ENCODE peak calls at places on chromosome X, in six cellular contexts. D is heart left ventricle, L is fibroblast of the aortic adventitia, Z is A549, P is adrenal gland, T is pancreas. X is an unnamed sample.

GRCh38 chrX:29308726-29309125 is 721.5 kb downstream of the IL1RAPL1 start:
- DNase-seq in T (no peak), P (no peak), Z (no peak), L (no peak), D (no peak), X (no peak)

GRCh38 chrX:57138674-57139073 is 1.5 kb upstream of the SPIN2A start:
- DNase-seq in Z (no peak), D (no peak), T (no peak), P (no peak), L (no peak), X (no peak)

GRCh38 chrX:72347366-72347765 is 41.7 kb upstream of the CITED1 start:
- DNase-seq in T (no peak), P (no peak), D (no peak), L (peak), Z (no peak), X (no peak)

GRCh38 chrX:121579016-121579760 is 531.8 kb downstream of the GLUD2 start:
- DNase-seq in L (peak), P (peak), Z (peak), D (no peak), T (peak), X (peak)

GRCh38 chrX:130704053-130705038 is 198.7 kb downstream of the ENOX2 start:
- DNase-seq in T (no peak), P (no peak), D (no peak), L (peak), Z (peak), X (peak)

GRCh38 chrX:43846558-43846957 is 35.7 kb downstream of the MAOB start:
- DNase-seq in P (no peak), L (no peak), T (no peak), D (no peak), Z (no peak), X (no peak)

GRCh38 chrX:84362184-84362838 is 139.9 kb downstream of the HDX start:
- DNase-seq in D (no peak), T (no peak), L (peak), Z (no peak), P (no peak), X (no peak)

GRCh38 chrX:74431807-74432206 is 10.5 kb downstream of the SLC16A2 start:
- DNase-seq in P (no peak), Z (no peak), T (no peak), L (no peak), D (no peak), X (peak)

GRCh38 chrX:108091878-108092291 is 307 bp downstream of the ATG4A start:
- DNase-seq in D (no peak), P (no peak), L (peak), T (no peak), Z (peak), X (no peak)

GRCh38 chrX:13791559-13791958 is 25.3 kb downstream of the GPM6B start:
- DNase-seq in P (no peak), T (no peak), D (no peak), L (no peak), Z (no peak), X (no peak)

GRCh38 chrX:137428777-137429564 is 137.0 kb upstream of the ZIC3 start:
- DNase-seq in Z (no peak), D (no peak), P (no peak), L (no peak), T (no peak), X (no peak)

GRCh38 chrX:95907081-95907480 is 777.6 kb upstream of the DIAPH2 start:
- DNase-seq in P (no peak), T (no peak), Z (no peak), D (no peak), L (no peak), X (no peak)

GRCh38 chrX:132435222-132435621 is 53.6 kb downstream of the MBNL3 start:
- DNase-seq in T (no peak), P (no peak), D (no peak), L (peak), Z (no peak), X (no peak)

GRCh38 chrX:155767101-155767878 is 113.9 kb upstream of the VAMP7 start:
- DNase-seq in P (peak), T (no peak), L (peak), D (peak), Z (peak), X (peak)

GRCh38 chrX:63470506-63470905 is 119.4 kb upstream of the SPIN4 start:
- DNase-seq in D (no peak), P (no peak), T (no peak), L (no peak), Z (no peak), X (no peak)

GRCh38 chrX:152635941-152636340 is 1.8 kb upstream of the GABRQ start:
- DNase-seq in Z (peak), P (peak), L (peak), T (peak), D (no peak), X (peak)

GRCh38 chrX:94977562-94977961 is 1303.6 kb downstream of the FAM133A start:
- DNase-seq in P (no peak), D (no peak), L (no peak), T (no peak), Z (no peak), X (no peak)

GRCh38 chrX:20594985-20595384 is 328.3 kb upstream of the RPS6KA3 start:
- DNase-seq in D (no peak), Z (peak), P (no peak), T (no peak), L (peak), X (no peak)

GRCh38 chrX:32480019-32480418 is 731.3 kb downstream of the DMD start:
- DNase-seq in T (no peak), D (no peak), Z (no peak), L (no peak), P (no peak), X (no peak)

GRCh38 chrX:32489125-32489524 is 722.2 kb downstream of the DMD start:
- DNase-seq in T (no peak), D (no peak), P (no peak), L (no peak), Z (no peak), X (no peak)

GRCh38 chrX:32483534-32484136 is 727.7 kb downstream of the DMD start:
- DNase-seq in P (no peak), Z (no peak), T (no peak), D (no peak), L (no peak), X (no peak)
- TF ChIP-seq CTCF in P (peak), Z (no peak), T (no peak), D (peak), L (no peak), X (peak)

GRCh38 chrX:151505796-151506195 is 57.7 kb upstream of the PASD1 start:
- DNase-seq in T (no peak), L (peak), P (peak), D (peak), Z (peak), X (peak)
- TF ChIP-seq CTCF in T (no peak), L (peak), P (peak), D (peak), Z (peak), X (peak)

GRCh38 chrX:2913118-2913517 is 16.0 kb downstream of the ARSD start:
- DNase-seq in L (no peak), P (no peak), Z (no peak), T (no peak), D (no peak), X (no peak)
- TF ChIP-seq CTCF in L (no peak), P (peak), Z (peak), T (peak), D (no peak), X (no peak)

GRCh38 chrX:8851487-8851886 is 50.3 kb upstream of the FAM9A start:
- DNase-seq in D (no peak), Z (no peak), L (no peak), P (no peak), T (no peak), X (no peak)

GRCh38 chrX:8848921-8849320 is 47.7 kb upstream of the FAM9A start:
- DNase-seq in P (no peak), D (no peak), Z (no peak), T (no peak), L (peak), X (no peak)

GRCh38 chrX:8846271-8846670 is 45.1 kb upstream of the FAM9A start:
- DNase-seq in Z (no peak), T (no peak), D (no peak), P (no peak), L (no peak), X (no peak)

GRCh38 chrX:8849462-8849861 is 48.3 kb upstream of the FAM9A start:
- DNase-seq in Z (peak), D (no peak), L (no peak), P (no peak), T (no peak), X (peak)

DNA sequence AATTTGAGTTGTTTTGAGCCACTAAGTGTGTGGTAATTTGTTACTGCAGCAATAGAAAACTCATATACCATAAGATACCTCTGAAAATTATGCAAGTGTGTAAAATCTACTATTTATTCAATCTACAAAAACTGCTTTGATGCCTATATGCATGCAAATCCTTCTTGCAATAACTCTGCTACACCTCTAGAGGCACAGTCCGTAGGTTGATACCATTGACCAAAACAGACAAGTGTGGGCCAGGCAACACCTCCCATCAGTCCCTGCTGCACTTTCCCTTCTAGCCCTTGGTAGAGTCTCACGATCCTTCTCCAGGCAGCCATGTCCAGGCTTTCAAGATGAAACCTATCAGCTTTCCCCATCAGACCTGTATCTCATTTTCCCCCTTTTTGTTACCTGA is 48.8 kb upstream of the FAM9A start:
- DNase-seq in D (no peak), P (no peak), T (no peak), Z (peak), L (no peak), X (no peak)
- TF ChIP-seq CTCF in D (no peak), P (no peak), T (no peak), Z (no peak), L (no peak), X (peak)

GRCh38 chrX:45630078-45630477 is 429.4 kb upstream of the DIPK2B start:
- DNase-seq in L (no peak), D (no peak), T (no peak), Z (no peak), P (no peak), X (no peak)
- TF ChIP-seq CTCF in L (no peak), D (no peak), T (no peak), Z (no peak), P (no peak), X (no peak)

GRCh38 chrX:11137543-11138139 is 26.5 kb downstream of the HCCS start:
- DNase-seq in T (no peak), L (peak), Z (peak), P (no peak), D (no peak), X (peak)
- TF ChIP-seq CTCF in T (peak), L (peak), Z (peak), P (peak), D (peak), X (peak)

DNA sequence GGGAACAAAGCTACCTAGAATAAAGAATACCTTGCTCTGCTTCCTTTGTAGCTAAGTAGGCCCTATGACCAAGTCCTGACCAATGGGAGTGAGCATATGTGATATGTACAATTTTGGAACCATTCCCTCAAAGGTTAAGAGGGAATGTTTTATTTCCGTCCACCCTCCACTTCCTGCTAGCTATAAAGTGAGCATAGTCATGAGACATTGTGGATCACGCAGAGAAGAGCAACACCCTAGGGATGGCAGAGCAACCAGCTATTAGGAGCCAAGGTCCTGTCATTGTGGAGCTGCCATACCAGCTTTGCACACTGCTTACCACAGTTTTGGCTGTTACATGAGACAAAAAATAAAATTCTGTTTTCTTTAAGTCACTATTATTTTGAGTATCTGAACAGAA is 45.8 kb upstream of the RNF128 start:
- DNase-seq in D (no peak), P (no peak), Z (no peak), L (no peak), T (no peak), X (no peak)
- TF ChIP-seq CTCF in D (no peak), P (no peak), Z (no peak), L (no peak), T (no peak), X (no peak)

GRCh38 chrX:81232218-81232617 is 30.3 kb downstream of the SH3BGRL start:
- DNase-seq in T (no peak), Z (no peak), L (no peak), P (no peak), D (no peak), X (no peak)

GRCh38 chrX:81229901-81230300 is 28.0 kb downstream of the SH3BGRL start:
- DNase-seq in D (no peak), L (no peak), T (no peak), P (no peak), Z (no peak), X (no peak)

GRCh38 chrX:81229208-81229607 is 27.3 kb downstream of the SH3BGRL start:
- DNase-seq in Z (no peak), L (no peak), T (no peak), P (no peak), D (no peak), X (no peak)
- TF ChIP-seq CTCF in Z (no peak), L (no peak), T (no peak), P (no peak), D (no peak), X (no peak)

GRCh38 chrX:125203737-125204578 is 115.7 kb upstream of the TEX13C start:
- DNase-seq in P (peak), T (no peak), Z (peak), L (no peak), D (peak), X (no peak)

GRCh38 chrX:125202486-125203378 is 116.9 kb upstream of the TEX13C start:
- DNase-seq in L (no peak), D (no peak), P (no peak), Z (no peak), T (no peak), X (no peak)

GRCh38 chrX:125205084-125205917 is 114.4 kb upstream of the TEX13C start:
- DNase-seq in P (peak), T (peak), D (peak), L (no peak), Z (peak), X (no peak)

GRCh38 chrX:125203379-125203736 is 116.3 kb upstream of the TEX13C start:
- DNase-seq in L (no peak), T (no peak), Z (no peak), P (peak), D (no peak), X (peak)

DNA sequence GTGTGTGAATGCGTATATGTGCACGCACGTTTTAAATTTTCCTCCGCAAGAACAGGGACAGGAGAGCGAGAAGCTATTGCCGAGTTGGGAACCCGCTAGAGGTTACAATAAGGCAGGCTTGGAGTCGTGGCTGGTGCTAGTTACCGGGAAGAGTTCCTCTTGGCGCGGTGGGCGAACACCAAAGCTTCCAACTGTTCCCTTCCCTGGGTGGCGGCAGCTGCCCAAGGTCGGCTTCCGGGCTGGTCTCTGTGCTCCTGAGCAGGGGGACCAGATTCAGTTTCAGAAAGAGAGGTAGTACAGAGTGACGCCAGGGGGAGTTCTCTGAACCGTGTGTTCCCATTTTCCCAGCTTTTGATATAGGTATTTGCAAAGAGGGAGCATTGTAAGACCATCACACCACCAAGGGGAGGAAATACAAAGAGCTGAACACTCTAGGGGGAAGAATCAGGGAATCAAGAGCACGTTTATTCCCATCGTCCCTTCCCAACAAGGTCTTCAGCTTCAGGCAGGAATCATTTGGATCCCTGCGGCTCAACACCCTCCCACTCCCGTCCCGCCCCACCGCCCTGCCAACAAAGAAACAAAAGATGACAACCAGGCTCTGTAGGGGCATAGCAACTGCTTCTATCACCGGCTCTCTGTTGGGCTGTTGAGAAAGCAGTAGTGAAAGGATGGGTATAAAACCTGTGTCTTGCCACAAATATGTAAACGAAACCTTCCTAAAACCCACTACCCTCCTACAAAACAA is 113.6 kb upstream of the TEX13C start:
- DNase-seq in L (no peak), Z (peak), P (peak), D (no peak), T (peak), X (no peak)
- TF ChIP-seq CTCF in L (no peak), Z (peak), P (no peak), D (no peak), T (no peak), X (no peak)

GRCh38 chrX:123481908-123482873 is 250.7 kb downstream of the THOC2 start:
- DNase-seq in D (no peak), Z (no peak), P (no peak), T (no peak), L (peak), X (peak)
- TF ChIP-seq CTCF in D (no peak), Z (no peak), P (no peak), T (no peak), L (no peak), X (no peak)